ENCODE peak calls at places on chromosomes 2 and 18, in eight cellular contexts. L is activated CD8-positive, alpha-beta T cell treated with anti-CD3 and anti-CD28 coated beads, Interleukin-2, amount 10 ng/mL, durations not matched to agents 7 days and 5 days; B is activated B cell treated with CpG ODN at 0.5 μM for 24 hours; Y is SK-N-SH treated with all-trans-retinoic acid at 6 μM for 48 hours; K is HCT116; W is natural killer cell; Z is memory B cell; V is activated naive CD4-positive, alpha-beta T cell treated with anti-CD3 and anti-CD28 coated beads, Interleukin-2, amount 50 U/mL, for 72 hours. I is an unnamed sample.

GRCh38 chr2:133518646-133519344 is 49.5 kb downstream of the NCKAP5 start:
- ATAC-seq in L (no peak), B (no peak), Y (no peak), K (no peak), W (no peak), Z (no peak), V (no peak), I (no peak)

GRCh38 chr2:217863874-217864273 is 138.9 kb downstream of the TNS1 start:
- ATAC-seq in L (no peak), B (no peak), Y (no peak), K (no peak), W (no peak), Z (no peak), V (no peak), I (no peak)

GRCh38 chr18:75211721-75212625 is 1.4 kb downstream of the TSHZ1 start:
- ATAC-seq in L (no peak), B (no peak), Y (no peak), K (no peak), W (no peak), Z (no peak), V (no peak), I (no peak)

GRCh38 chr2:20015482-20016083 is 3.1 kb upstream of the MATN3 start:
- ATAC-seq in L (no peak), B (peak; percentile 40), Y (peak; percentile 65), K (peak; percentile 74), W (peak; percentile 62), Z (peak; percentile 44), V (no peak), I (peak; percentile 48)

GRCh38 chr18:2147866-2148265 is 423.4 kb downstream of the METTL4 start:
- ATAC-seq in L (no peak), B (no peak), Y (no peak), K (no peak), W (no peak), Z (no peak), V (no peak), I (no peak)

GRCh38 chr2:167686691-167687090 is 560.7 kb downstream of the STK39 start:
- ATAC-seq in L (no peak), B (no peak), Y (no peak), K (no peak), W (no peak), Z (no peak), V (no peak), I (no peak)

GRCh38 chr2:201730651-201731280 is 32.3 kb upstream of the MPP4 start:
- ATAC-seq in L (no peak), B (no peak), Y (no peak), K (no peak), W (no peak), Z (no peak), V (peak; percentile 93), I (peak; percentile 76)

GRCh38 chr2:207128867-207129266 is 36.9 kb downstream of the KLF7 start:
- ATAC-seq in L (no peak), B (no peak), Y (no peak), K (no peak), W (no peak), Z (no peak), V (no peak), I (no peak)

GRCh38 chr2:39146022-39146421 is 25.2 kb upstream of the SOS1 start:
- ATAC-seq in L (no peak), B (no peak), Y (no peak), K (no peak), W (no peak), Z (no peak), V (no peak), I (no peak)

GRCh38 chr2:174442546-174443510 is 44.0 kb downstream of the GPR155 start:
- ATAC-seq in L (no peak), B (no peak), Y (peak; percentile 97), K (peak; percentile 94), W (no peak), Z (no peak), V (no peak), I (no peak)

GRCh38 chr2:112665113-112665780 is 19.5 kb downstream of the SLC20A1 start:
- ATAC-seq in L (no peak), B (no peak), Y (peak; percentile 11), K (peak; percentile 33), W (no peak), Z (no peak), V (no peak), I (no peak)

GRCh38 chr2:25347205-25347815 is 5.6 kb upstream of the DNMT3A start:
- ATAC-seq in L (no peak), B (no peak), Y (peak; percentile 25), K (peak; percentile 82), W (no peak), Z (no peak), V (peak; percentile 87), I (peak; percentile 94)

GRCh38 chr18:47566809-47567208 is 315.3 kb upstream of the SKOR2 start:
- ATAC-seq in L (no peak), B (no peak), Y (no peak), K (no peak), W (no peak), Z (no peak), V (no peak), I (no peak)

GRCh38 chr18:2907459-2908145 is 60.8 kb downstream of the EMILIN2 start:
- ATAC-seq in L (peak; percentile 6), B (no peak), Y (peak; percentile 2), K (peak; percentile 0), W (peak; percentile 14), Z (peak; percentile 14), V (peak; percentile 21), I (peak; percentile 22)

GRCh38 chr2:6694555-6694954 is 171.2 kb downstream of the CMPK2 start:
- ATAC-seq in L (no peak), B (no peak), Y (no peak), K (no peak), W (no peak), Z (no peak), V (no peak), I (no peak)

GRCh38 chr18:21100678-21101077 is 10.9 kb downstream of the ROCK1 start:
- ATAC-seq in L (no peak), B (no peak), Y (peak; percentile 39), K (no peak), W (no peak), Z (no peak), V (no peak), I (no peak)

GRCh38 chr18:76130845-76131244 is 364.2 kb downstream of the ZNF516 start:
- ATAC-seq in L (no peak), B (no peak), Y (no peak), K (no peak), W (no peak), Z (no peak), V (no peak), I (no peak)

GRCh38 chr2:160109939-160110673 is 47.7 kb upstream of the PLA2R1 start:
- ATAC-seq in L (peak; percentile 68), B (peak; percentile 54), Y (peak; percentile 99), K (peak; percentile 99), W (peak; percentile 76), Z (peak; percentile 41), V (peak; percentile 69), I (peak; percentile 78)

GRCh38 chr18:35117951-35118411 is 76.8 kb downstream of the MAPRE2 start:
- ATAC-seq in L (no peak), B (no peak), Y (peak; percentile 90), K (no peak), W (no peak), Z (no peak), V (no peak), I (no peak)

GRCh38 chr18:36284268-36284667 is 13.2 kb upstream of the FHOD3 start:
- ATAC-seq in L (no peak), B (no peak), Y (peak; percentile 49), K (peak; percentile 20), W (no peak), Z (no peak), V (no peak), I (no peak)

GRCh38 chr2:42021490-42021889 is 26.3 kb upstream of the PKDCC start:
- ATAC-seq in L (no peak), B (no peak), Y (peak; percentile 72), K (no peak), W (no peak), Z (no peak), V (no peak), I (no peak)

I was measured in activated T-helper 17 cell treated with anti-CD3 and anti-CD28 coated beads, Interleukin-2, amount 50 U/mL, for 72 hours.